ENCODE peak calls at places on chromosomes 12 and 14, in six cellular contexts. O is astrocyte of the spinal cord, J is endothelial cell, F is lower lobe of right lung, A is left lung, H is Calu3. N is an unnamed sample.

GRCh38 chr14:104109731-104110361 is 24.3 kb downstream of the ASPG start:
- DNase-seq in J (no peak), H (no peak), A (peak; percentile 59), O (no peak), F (peak; percentile 38), N (peak; percentile 68)

GRCh38 chr12:121657305-121658008 is 12.0 kb downstream of the MORN3 start:
- DNase-seq in H (no peak), A (no peak), O (no peak), F (no peak), J (no peak), N (no peak)

GRCh38 chr12:12689672-12690287 is 6.2 kb downstream of the GPR19 start:
- DNase-seq in F (no peak), O (no peak), J (no peak), H (no peak), A (no peak), N (no peak)

GRCh38 chr14:104553166-104554087 is 26.1 kb upstream of the C14orf180 start:
- DNase-seq in J (no peak), O (no peak), F (peak; percentile 41), A (peak; percentile 52), H (no peak), N (no peak)

GRCh38 chr12:53267309-53268008 is 640 bp upstream of the ESPL1 start:
- DNase-seq in F (no peak), H (peak; percentile 4), A (peak; percentile 64), J (no peak), O (no peak), N (no peak)

GRCh38 chr12:28795306-28795705 is 353.8 kb upstream of the FAR2 start:
- DNase-seq in J (no peak), O (peak; percentile 15), H (no peak), F (no peak), A (no peak), N (no peak)

GRCh38 chr14:104536942-104537612 is 42.5 kb upstream of the C14orf180 start:
- DNase-seq in A (no peak), J (no peak), H (peak; percentile 39), F (peak; percentile 23), O (peak; percentile 2), N (peak; percentile 24)

GRCh38 chr14:95227279-95227860 is 70.0 kb upstream of the DICER1 start:
- DNase-seq in H (no peak), A (no peak), O (peak; percentile 85), F (no peak), J (no peak), N (no peak)

GRCh38 chr12:117857632-117858274 is 111.0 kb downstream of the KSR2 start:
- DNase-seq in O (peak; percentile 48), F (no peak), A (no peak), J (peak; percentile 71), H (peak; percentile 77), N (no peak)

GRCh38 chr12:105927553-105927952 is 211.2 kb downstream of the NUAK1 start:
- DNase-seq in O (no peak), F (no peak), J (no peak), A (no peak), H (no peak), N (no peak)
- TF ChIP-seq CTCF in O (no peak), F (no peak), J (no peak), A (no peak), H (no peak), N (no peak)

DNA sequence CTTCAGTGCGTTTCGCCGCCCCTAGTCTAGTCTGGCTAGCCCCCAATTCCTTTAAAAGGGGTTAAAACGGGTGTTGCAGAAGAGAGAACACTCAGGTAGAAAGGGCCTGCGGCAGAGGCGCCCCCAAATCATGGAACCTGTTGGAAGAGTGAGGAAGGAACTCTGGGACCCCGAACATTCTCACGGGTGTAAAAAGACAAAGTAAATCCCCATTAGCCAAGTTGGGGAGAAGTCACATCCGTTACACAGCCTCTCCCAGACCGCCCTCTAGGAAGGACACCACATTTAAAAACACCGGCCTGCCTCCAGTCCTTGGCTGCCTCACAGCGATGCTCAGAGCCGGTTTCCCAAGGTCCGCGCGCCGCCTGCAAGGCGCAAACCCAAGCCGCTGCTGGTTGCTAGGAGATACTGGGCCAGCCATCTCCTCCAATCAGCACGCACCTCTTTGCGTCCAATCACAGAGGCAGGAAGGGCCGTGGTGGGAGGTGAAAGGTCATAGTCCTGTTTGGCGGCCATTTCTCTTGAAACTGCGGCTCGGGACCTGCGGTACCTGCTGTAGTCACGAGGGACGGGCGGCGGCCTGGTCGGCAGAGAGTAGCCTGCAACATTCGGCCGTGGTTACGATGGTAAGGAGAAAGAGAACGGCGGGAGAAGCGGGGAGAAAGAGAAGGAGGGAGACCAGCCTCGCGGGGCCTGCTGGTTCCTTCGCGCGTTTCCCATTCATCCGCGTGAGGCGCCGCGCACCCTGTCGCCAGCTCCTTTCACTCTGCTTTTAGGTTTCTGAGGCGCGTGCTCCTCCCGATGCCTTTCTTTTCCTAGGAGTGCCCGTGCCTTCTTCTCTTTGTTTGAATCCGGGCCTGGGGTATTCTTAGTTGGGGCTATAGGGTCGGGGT is at the start of gene SNRPF:
- DNase-seq in J (peak; percentile 94), F (peak; percentile 95), O (peak; percentile 97), H (peak; percentile 97), A (peak; percentile 95), N (peak; percentile 96)
- TF ChIP-seq CTCF in J (no peak), F (peak; percentile 23), O (no peak), H (no peak), A (no peak), N (peak; percentile 59)

GRCh38 chr12:21962236-21962635 is 21.0 kb upstream of the ABCC9 start:
- DNase-seq in J (no peak), F (no peak), A (peak; percentile 45), H (no peak), O (no peak), N (no peak)

GRCh38 chr12:21962821-21963220 is 21.6 kb upstream of the ABCC9 start:
- DNase-seq in H (no peak), F (no peak), J (no peak), O (no peak), A (no peak), N (no peak)
- TF ChIP-seq CTCF in H (no peak), F (no peak), J (no peak), O (no peak), A (no peak), N (no peak)

GRCh38 chr12:74365178-74365964 is 172.3 kb upstream of the ATXN7L3B start:
- DNase-seq in H (peak; percentile 50), O (peak; percentile 65), F (peak; percentile 23), A (no peak), J (peak; percentile 8), N (no peak)
- TF ChIP-seq CTCF in H (no peak), O (peak; percentile 58), F (peak; percentile 22), A (no peak), J (peak; percentile 20), N (peak; percentile 75)

DNA sequence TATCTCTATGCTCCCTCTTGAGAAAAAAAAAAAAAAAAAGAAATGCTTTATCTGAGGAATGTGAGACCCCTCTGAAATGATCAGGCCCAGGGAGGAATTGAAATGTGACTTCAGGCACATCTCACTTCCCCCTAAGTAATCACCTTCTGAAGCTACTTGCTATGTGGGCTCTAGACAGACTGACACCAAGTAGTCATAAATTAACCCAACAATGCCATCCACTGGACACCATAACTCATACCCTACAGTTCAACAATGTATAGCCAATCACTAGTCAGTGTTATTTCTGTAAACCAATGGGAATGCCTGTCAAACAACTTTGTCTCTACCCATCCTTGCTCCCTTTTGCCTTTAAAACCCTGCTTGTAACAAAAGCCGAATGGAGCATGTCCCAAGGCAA is 182.8 kb upstream of the TMPO start:
- DNase-seq in O (no peak), J (no peak), H (no peak), A (no peak), F (no peak), N (no peak)
- TF ChIP-seq CTCF in O (no peak), J (no peak), H (no peak), A (no peak), F (no peak), N (no peak)

GRCh38 chr12:123747309-123747708 is 14.8 kb upstream of the DNAH10 start:
- DNase-seq in O (no peak), J (no peak), H (no peak), F (no peak), A (no peak), N (no peak)

GRCh38 chr12:123741937-123742572 is 20.0 kb upstream of the DNAH10 start:
- DNase-seq in H (no peak), F (no peak), O (no peak), A (no peak), J (no peak), N (no peak)

GRCh38 chr12:123748171-123748570 is 13.9 kb upstream of the DNAH10 start:
- DNase-seq in F (no peak), J (no peak), O (no peak), H (no peak), A (no peak), N (no peak)

GRCh38 chr12:123743002-123743401 is 19.1 kb upstream of the DNAH10 start:
- DNase-seq in F (no peak), J (no peak), O (no peak), A (no peak), H (no peak), N (no peak)

DNA sequence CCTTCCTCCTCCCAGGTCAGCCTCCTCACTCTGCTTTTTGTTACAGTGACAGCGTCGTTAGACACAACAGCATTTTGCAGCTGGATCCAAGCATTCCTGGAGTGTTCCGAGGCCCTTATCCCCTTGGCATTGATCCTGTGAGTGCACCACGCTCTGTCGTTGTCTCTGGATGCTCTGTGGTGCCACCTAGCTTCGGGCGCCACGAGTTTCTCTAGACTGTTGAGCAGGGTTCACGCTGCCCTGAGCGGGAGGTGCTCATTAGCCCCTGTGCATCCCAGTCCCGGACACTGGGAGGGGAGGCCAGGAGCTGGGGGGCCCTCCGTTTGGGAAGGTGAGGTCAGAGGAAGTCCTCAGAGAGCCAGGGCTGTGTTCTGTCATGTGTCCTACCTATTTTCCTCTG is 17.3 kb upstream of the DNAH10 start:
- DNase-seq in O (no peak), H (no peak), A (no peak), F (no peak), J (peak; percentile 12), N (no peak)
- TF ChIP-seq CTCF in O (peak; percentile 13), H (peak; percentile 14), A (no peak), F (no peak), J (no peak), N (peak; percentile 28)

GRCh38 chr12:65306603-65307501 is 28.4 kb downstream of the MSRB3 start:
- DNase-seq in H (peak; percentile 54), J (peak; percentile 33), O (peak; percentile 69), F (peak; percentile 46), A (peak; percentile 74), N (no peak)
- TF ChIP-seq CTCF in H (peak; percentile 77), J (peak; percentile 66), O (peak; percentile 71), F (peak; percentile 54), A (peak; percentile 35), N (peak; percentile 84)

DNA sequence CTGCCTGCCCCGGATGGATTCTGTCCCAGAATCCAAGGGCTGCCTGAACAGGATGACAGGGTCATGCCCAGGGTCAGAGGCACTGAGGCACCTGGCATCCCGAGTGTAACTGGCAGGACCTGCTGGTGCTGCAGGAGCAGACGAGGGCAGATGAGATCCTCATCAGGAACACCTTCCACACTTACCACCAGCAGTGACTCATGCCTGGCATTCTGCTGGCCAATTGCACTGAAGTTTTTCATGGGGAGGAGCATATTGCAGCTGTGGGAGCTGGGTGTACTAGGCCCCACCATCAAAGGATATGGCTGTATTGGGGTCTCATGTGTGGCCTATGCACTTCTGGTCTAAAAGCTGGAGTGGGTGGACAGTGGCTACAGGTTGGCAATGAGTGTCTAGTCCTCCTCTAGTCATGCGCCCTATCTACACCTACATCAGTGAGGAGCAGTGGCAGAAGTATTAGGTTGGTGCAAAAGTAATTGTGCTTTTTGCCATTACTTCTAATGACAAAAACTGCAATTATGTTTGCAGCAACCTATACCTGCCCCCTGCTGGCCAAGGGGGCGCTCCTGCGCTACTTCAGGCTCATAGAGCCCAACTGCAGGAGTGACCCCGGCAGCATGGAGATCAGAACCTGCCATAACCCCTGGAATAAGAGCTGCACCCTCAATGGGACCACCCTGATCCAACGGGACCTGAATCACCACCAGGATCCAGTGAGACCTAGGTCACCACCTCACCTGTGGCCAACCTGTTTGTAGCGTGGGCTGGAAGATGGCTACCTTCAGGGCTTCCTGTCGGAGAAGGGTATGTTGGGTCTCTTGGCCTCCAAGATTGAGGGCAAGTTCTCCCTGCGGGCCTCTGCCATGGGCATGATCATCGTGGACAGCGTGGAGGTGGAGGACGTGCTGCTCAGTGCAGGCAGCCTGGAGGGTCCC is 8.0 kb upstream of the C12orf42 start:
- DNase-seq in O (no peak), A (no peak), H (no peak), J (peak; percentile 71), F (peak; percentile 61), N (no peak)
- TF ChIP-seq CTCF in O (peak; percentile 19), A (peak; percentile 24), H (peak; percentile 23), J (peak; percentile 82), F (peak; percentile 55), N (peak; percentile 21)